ENCODE peak calls at places on chromosomes 5 and 9, in five cellular contexts. T is Caco-2, G is ovary, B is fibroblast of villous mesenchyme, E is colonic mucosa. N is an unnamed sample.

GRCh38 chr5:141650851-141651727 is at the start of gene FCHSD1:
- DNase-seq in T (peak; percentile 93), G (peak; percentile 89), B (peak; percentile 82), E (peak; percentile 97), N (peak; percentile 90)

GRCh38 chr5:150109921-150110320 is 23.6 kb upstream of the CSF1R start:
- DNase-seq in T (peak; percentile 60), G (no peak), B (no peak), E (no peak), N (no peak)

GRCh38 chr5:116455061-116455460 is 119.6 kb downstream of the SEMA6A start:
- DNase-seq in T (no peak), G (no peak), B (peak; percentile 62), E (no peak), N (peak; percentile 65)

GRCh38 chr5:91703128-91703527 is 320.0 kb upstream of the ARRDC3 start:
- DNase-seq in T (no peak), G (no peak), B (no peak), E (no peak), N (no peak)

GRCh38 chr9:110241491-110242321 is 14.6 kb downstream of the TXN start:
- DNase-seq in T (no peak), G (no peak), B (peak; percentile 30), E (no peak), N (peak; percentile 37)

GRCh38 chr9:121717141-121717749 is 65.8 kb downstream of the DAB2IP start:
- DNase-seq in T (no peak), G (no peak), B (no peak), E (no peak), N (peak; percentile 21)

GRCh38 chr9:33331411-33331891 is 41.1 kb downstream of the NFX1 start:
- DNase-seq in T (no peak), G (no peak), B (peak; percentile 57), E (no peak), N (peak; percentile 19)

GRCh38 chr5:132204736-132205135 is 22.9 kb downstream of the P4HA2 start:
- DNase-seq in T (no peak), G (no peak), B (no peak), E (peak; percentile 8), N (no peak)

GRCh38 chr5:77133061-77133758 is 46.1 kb upstream of the ZBED3 start:
- DNase-seq in T (no peak), G (peak; percentile 55), B (peak; percentile 87), E (peak; percentile 33), N (peak; percentile 99)

GRCh38 chr9:121604242-121604641 is 47.2 kb upstream of the DAB2IP start:
- DNase-seq in T (no peak), G (no peak), B (peak; percentile 42), E (no peak), N (no peak)

GRCh38 chr9:36163840-36164175 is 5.4 kb upstream of the CCIN start:
- DNase-seq in T (no peak), G (no peak), B (no peak), E (no peak), N (peak; percentile 83)

GRCh38 chr9:108271646-108272349 is 584.0 kb downstream of the ACTL7B start:
- DNase-seq in T (peak; percentile 83), G (no peak), B (peak; percentile 94), E (peak; percentile 78), N (peak; percentile 81)

GRCh38 chr9:78860806-78861475 is 564.0 kb downstream of the PSAT1 start:
- DNase-seq in T (no peak), G (no peak), B (peak; percentile 84), E (no peak), N (peak; percentile 75)

GRCh38 chr5:108143581-108143980 is 238.3 kb downstream of the FBXL17 start:
- DNase-seq in T (no peak), G (no peak), B (peak; percentile 20), E (no peak), N (peak; percentile 75)

GRCh38 chr5:107831612-107832395 is 161.1 kb upstream of the EFNA5 start:
- DNase-seq in T (no peak), G (no peak), B (no peak), E (no peak), N (peak; percentile 96)

GRCh38 chr5:130479045-130479804 is 575.0 kb downstream of the CHSY3 start:
- DNase-seq in T (no peak), G (no peak), B (no peak), E (no peak), N (no peak)

GRCh38 chr5:135843571-135844337 is 9.3 kb downstream of the SLC25A48 start:
- DNase-seq in T (no peak), G (no peak), B (no peak), E (peak; percentile 86), N (no peak)

GRCh38 chr5:123937230-123937629 is 425.3 kb downstream of the CSNK1G3 start:
- DNase-seq in T (peak; percentile 41), G (no peak), B (peak; percentile 71), E (peak; percentile 33), N (peak; percentile 68)

GRCh38 chr5:66960373-66961137 is 236.0 kb downstream of the CD180 start:
- DNase-seq in T (no peak), G (no peak), B (peak; percentile 23), E (no peak), N (peak; percentile 47)
- H3K4me3 ChIP-seq in T (no peak overlapping the region), G (no peak overlapping the region), B (peak overlapping the region; percentile 38), E (no peak overlapping the region), N (peak overlapping the region; percentile 80)

DNA sequence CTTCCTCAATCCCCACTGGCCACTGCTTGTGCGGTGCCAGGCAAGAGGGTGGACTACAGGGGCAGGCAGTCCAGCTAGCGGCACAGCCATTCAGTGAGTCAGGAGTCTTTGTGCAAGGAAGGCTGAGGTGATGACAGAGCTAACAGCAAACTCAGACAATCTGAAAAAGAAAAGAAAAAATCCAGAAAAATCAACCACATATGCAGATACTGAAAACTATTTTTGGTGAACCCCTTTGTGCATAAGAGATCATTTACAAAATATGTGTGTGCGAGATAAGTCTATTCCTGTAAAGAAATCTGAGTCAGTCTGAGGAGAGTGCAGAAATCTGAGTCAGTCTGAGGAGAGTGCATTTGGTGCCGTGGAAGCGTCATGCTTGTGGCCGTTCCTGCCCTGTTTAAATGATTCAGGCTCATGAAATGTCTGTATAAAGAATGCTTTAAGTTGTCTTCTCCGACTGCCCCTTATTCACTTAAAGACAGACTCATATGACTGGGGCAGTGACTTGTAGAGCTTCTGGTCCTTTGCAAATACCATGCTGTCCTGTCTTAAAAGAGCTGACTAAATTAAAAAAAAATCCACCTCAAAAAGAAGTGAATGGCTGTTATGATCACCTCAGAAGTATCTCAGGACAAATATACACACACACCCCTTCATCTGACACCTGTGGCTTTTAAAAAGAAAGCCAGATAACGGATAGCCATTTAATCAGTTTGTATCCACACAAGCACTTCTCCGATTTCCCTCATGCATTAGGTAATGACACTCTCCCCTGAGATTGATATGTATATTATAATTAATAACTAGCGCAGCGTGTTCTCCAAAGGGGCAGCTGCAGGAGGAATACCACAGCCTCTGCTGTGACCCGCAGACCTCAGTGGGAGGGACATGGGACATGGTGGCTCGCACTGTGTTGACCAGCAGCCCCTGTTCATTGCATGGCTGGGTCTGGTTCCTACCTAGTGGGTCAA is 47.3 kb downstream of the TRIO start:
- DNase-seq in T (no peak), G (no peak), B (peak; percentile 95), E (no peak), N (peak; percentile 99)
- H3K4me3 ChIP-seq in T (no peak overlapping the region), G (no peak overlapping the region), B (peak overlapping the region; percentile 29), E (no peak overlapping the region), N (peak overlapping the region; percentile 41)

DNA sequence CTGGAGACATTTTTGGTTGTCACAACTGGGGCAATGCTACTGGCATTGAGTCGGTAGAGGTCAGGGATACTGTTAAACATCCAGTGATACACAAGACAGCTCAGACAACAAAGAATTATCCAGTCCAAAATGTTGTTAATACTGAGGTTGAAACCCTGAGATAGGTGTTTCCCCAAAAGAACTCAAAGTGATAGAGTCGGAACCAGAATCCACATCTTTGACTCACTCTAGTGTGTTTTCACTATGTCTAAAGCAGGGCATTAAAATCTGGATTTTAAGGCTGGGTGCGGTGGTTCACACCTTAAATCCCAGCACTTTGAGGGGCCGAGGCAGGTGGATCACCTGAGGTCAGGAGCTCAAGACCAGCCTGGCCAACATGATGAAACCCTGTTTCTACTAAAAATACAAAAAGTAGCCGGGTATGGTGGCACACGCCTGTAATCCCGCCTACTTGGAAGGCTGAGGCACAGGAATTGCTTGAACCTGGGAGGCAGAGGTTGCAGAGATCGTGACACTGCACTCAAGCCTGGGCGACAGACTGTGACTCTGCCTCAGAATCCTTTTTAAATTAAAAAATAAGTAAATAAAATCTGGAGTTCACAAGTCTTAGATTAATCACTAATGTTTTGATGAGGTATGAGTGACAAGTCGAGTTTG is 17.0 kb downstream of the SLC31A1 start:
- DNase-seq in T (no peak), G (no peak), B (no peak), E (no peak), N (no peak)
- H3K4me3 ChIP-seq in T (no peak overlapping the region), G (no peak overlapping the region), B (no peak overlapping the region), E (no peak overlapping the region), N (no peak overlapping the region)

DNA sequence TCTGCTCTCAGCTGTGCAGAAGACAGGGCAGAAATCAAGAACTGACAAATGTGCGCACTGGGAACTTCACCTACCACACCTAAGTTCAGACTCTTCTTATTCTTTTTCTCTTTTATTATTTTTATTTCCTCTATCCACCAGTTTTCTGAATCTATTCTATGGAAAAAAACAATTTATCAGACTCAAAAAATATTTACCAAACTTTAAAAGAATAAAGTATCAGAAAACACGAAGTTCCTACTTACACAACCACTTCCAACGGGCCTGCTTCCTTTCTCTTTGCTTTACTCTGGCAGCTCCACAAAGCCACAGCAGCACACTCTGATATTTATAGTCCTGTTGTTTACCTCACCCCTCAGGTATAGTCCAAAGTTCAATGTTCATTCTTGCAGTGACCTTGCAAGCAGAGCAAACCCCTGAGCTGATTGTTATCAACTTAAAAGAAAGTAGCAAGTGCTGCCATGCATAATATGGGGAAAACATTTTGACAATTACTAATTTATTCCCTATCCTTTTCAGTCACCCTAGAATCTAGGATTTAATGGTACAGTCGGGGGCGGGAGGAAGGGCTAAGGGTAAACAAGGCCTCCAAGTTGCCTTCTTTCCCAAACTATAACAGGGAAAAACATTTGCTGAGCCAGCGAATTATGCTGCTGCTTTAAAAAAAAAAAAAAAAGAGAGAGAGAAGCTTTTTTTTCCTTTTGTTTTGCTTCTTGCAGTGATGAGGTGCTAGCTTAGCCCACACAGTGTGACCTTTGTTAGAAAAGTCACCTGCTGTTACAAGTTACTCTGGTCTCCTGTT is at the start of gene SELENOP:
- DNase-seq in T (peak; percentile 76), G (peak; percentile 79), B (peak; percentile 78), E (peak; percentile 79), N (peak; percentile 19)
- H3K4me3 ChIP-seq in T (peak within 1 kb of the TSS; percentile 45), G (peak within 1 kb of the TSS; percentile 47), B (peak within 1 kb of the TSS; percentile 46), E (peak within 1 kb of the TSS; percentile 36), N (no peak within 1 kb of the TSS)

GRCh38 chr5:10602031-10602806 is 38.3 kb downstream of the ANKRD33B start:
- DNase-seq in T (no peak), G (no peak), B (no peak), E (no peak), N (no peak)

GRCh38 chr5:10599113-10599512 is 35.2 kb downstream of the ANKRD33B start:
- DNase-seq in T (no peak), G (no peak), B (no peak), E (no peak), N (no peak)

GRCh38 chr5:10601246-10602030 is 37.6 kb downstream of the ANKRD33B start:
- DNase-seq in T (no peak), G (peak; percentile 79), B (peak; percentile 93), E (peak; percentile 76), N (peak; percentile 94)

GRCh38 chr5:10599828-10600227 is 36.0 kb downstream of the ANKRD33B start:
- DNase-seq in T (no peak), G (no peak), B (peak; percentile 60), E (no peak), N (peak; percentile 81)

GRCh38 chr5:10600629-10601245 is 36.9 kb downstream of the ANKRD33B start:
- DNase-seq in T (no peak), G (no peak), B (no peak), E (no peak), N (no peak)
- H3K4me3 ChIP-seq in T (no peak overlapping the region), G (no peak overlapping the region), B (no peak overlapping the region), E (no peak overlapping the region), N (peak overlapping the region; percentile 25)

N was measured in GM23248.